ENCODE peak calls at places on chromosome 4, in five cellular contexts. W is Caki2, A is H54, S is SK-N-SH, X is activated T-cell treated with anti-CD3 and anti-CD28 coated beads for 1 hour. H is an unnamed sample.

GRCh38 chr4:83046693-83047473 is 11.9 kb downstream of the COPS4 start:
- DNase-seq in W (no peak), A (no peak), S (no peak), X (no peak), H (no peak)

GRCh38 chr4:22988526-22988925 is 295.8 kb downstream of the GBA3 start:
- DNase-seq in W (no peak), A (no peak), S (no peak), X (no peak), H (no peak)

GRCh38 chr4:141497627-141498026 is 138.8 kb upstream of the IL15 start:
- DNase-seq in W (peak), A (no peak), S (no peak), X (no peak), H (no peak)

GRCh38 chr4:118338518-118338917 is 14.3 kb downstream of the PRSS12 start:
- DNase-seq in W (no peak), A (no peak), S (no peak), X (no peak), H (no peak)

GRCh38 chr4:6388713-6389112 is 83.7 kb downstream of the PPP2R2C start:
- DNase-seq in W (no peak), A (no peak), S (no peak), X (no peak), H (no peak)

GRCh38 chr4:38983756-38984647 is 48.2 kb downstream of the TMEM156 start:
- DNase-seq in W (no peak), A (no peak), S (peak), X (no peak), H (no peak)

GRCh38 chr4:113784497-113785254 is 23.1 kb upstream of the CAMK2D start:
- DNase-seq in W (peak), A (peak), S (no peak), X (no peak), H (no peak)

GRCh38 chr4:14810568-14810967 is 191.7 kb upstream of the CPEB2 start:
- DNase-seq in W (no peak), A (no peak), S (no peak), X (no peak), H (no peak)

GRCh38 chr4:187685247-187685646 is 310.3 kb upstream of the ZFP42 start:
- DNase-seq in W (no peak), A (no peak), S (no peak), X (no peak), H (no peak)

GRCh38 chr4:107034982-107035710 is 967 bp downstream of the DKK2 start:
- DNase-seq in W (no peak), A (no peak), S (peak), X (no peak), H (no peak)

GRCh38 chr4:7186081-7186480 is 6.3 kb upstream of the SORCS2 start:
- DNase-seq in W (no peak), A (no peak), S (peak), X (no peak), H (no peak)

GRCh38 chr4:13612569-13612968 is 15.0 kb downstream of the BOD1L1 start:
- DNase-seq in W (no peak), A (no peak), S (no peak), X (no peak), H (no peak)

GRCh38 chr4:2332201-2332975 is 70.5 kb upstream of the MXD4 start:
- DNase-seq in W (no peak), A (no peak), S (peak), X (no peak), H (no peak)

GRCh38 chr4:36244257-36245084 is at the start of gene ARAP2:
- DNase-seq in W (peak), A (peak), S (peak), X (peak), H (peak)

GRCh38 chr4:169229571-169230028 is 41.2 kb downstream of the SH3RF1 start:
- DNase-seq in W (peak), A (peak), S (no peak), X (no peak), H (no peak)

GRCh38 chr4:963276-964225 is 9.8 kb downstream of the DGKQ start:
- DNase-seq in W (no peak), A (no peak), S (no peak), X (no peak), H (no peak)

GRCh38 chr4:80049402-80049801 is 23.6 kb downstream of the ANTXR2 start:
- DNase-seq in W (no peak), A (no peak), S (no peak), X (no peak), H (no peak)

GRCh38 chr4:155705664-155706063 is 39.0 kb downstream of the GUCY1A1 start:
- DNase-seq in W (peak), A (no peak), S (no peak), X (no peak), H (no peak)

GRCh38 chr4:36502350-36502749 is 220.9 kb downstream of the DTHD1 start:
- DNase-seq in W (no peak), A (no peak), S (no peak), X (no peak), H (no peak)

GRCh38 chr4:109998867-109999303 is 86.2 kb downstream of the EGF start:
- DNase-seq in W (peak), A (no peak), S (peak), X (no peak), H (no peak)

GRCh38 chr4:1727117-1728031 is 6.1 kb downstream of the TACC3 start:
- DNase-seq in W (peak), A (peak), S (peak), X (no peak), H (no peak)

GRCh38 chr4:77044458-77045124 is 31.2 kb downstream of the CCNI start:
- DNase-seq in W (peak), A (no peak), S (no peak), X (no peak), H (no peak)

GRCh38 chr4:146646601-146647000 is 7.9 kb downstream of the POU4F2 start:
- DNase-seq in W (no peak), A (no peak), S (peak), X (no peak), H (no peak)

GRCh38 chr4:141503260-141503659 is 133.1 kb upstream of the IL15 start:
- DNase-seq in W (no peak), A (no peak), S (no peak), X (no peak), H (no peak)

GRCh38 chr4:110632506-110633357 is 9.9 kb upstream of the PITX2 start:
- DNase-seq in W (no peak), A (no peak), S (no peak), X (no peak), H (no peak)

GRCh38 chr4:48986654-48987164 is 634 bp downstream of the CWH43 start:
- DNase-seq in W (no peak), A (no peak), S (no peak), X (no peak), H (no peak)

GRCh38 chr4:20195071-20195885 is 56.4 kb upstream of the SLIT2 start:
- DNase-seq in W (no peak), A (no peak), S (no peak), X (no peak), H (no peak)

GRCh38 chr4:44257461-44257860 is 191.1 kb downstream of the KCTD8 start:
- DNase-seq in W (no peak), A (no peak), S (no peak), X (no peak), H (no peak)

GRCh38 chr4:97994765-97995465 is 148.4 kb downstream of the STPG2 start:
- DNase-seq in W (no peak), A (no peak), S (no peak), X (no peak), H (no peak)

GRCh38 chr4:77092832-77093800 is 17.3 kb upstream of the CCNI start:
- DNase-seq in W (peak), A (no peak), S (no peak), X (no peak), H (no peak)